ENCODE peak calls at places on chromosomes 3 and 15, in nine cellular contexts. V, R, S, H, Q, K, B, Y and P are unnamed samples.

GRCh38 chr3:157107644-157108133 is 52.3 kb downstream of the CCNL1 start:
- DNase-seq in V (no peak), R (peak; percentile 89), S (no peak), H (no peak), Q (no peak), K (no peak), B (no peak), Y (no peak), P (no peak)

GRCh38 chr15:90816401-90817116 is 51.8 kb upstream of the FURIN start:
- DNase-seq in V (no peak), R (no peak), S (no peak), H (no peak), Q (no peak), K (no peak), B (peak; percentile 68), Y (no peak), P (no peak)

GRCh38 chr15:39808909-39809308 is 26.3 kb upstream of the FSIP1 start:
- DNase-seq in V (no peak), R (no peak), S (no peak), H (no peak), Q (no peak), K (no peak), B (no peak), Y (no peak), P (no peak)

GRCh38 chr3:33884701-33885100 is 86.3 kb downstream of the PDCD6IP start:
- DNase-seq in V (no peak), R (no peak), S (no peak), H (no peak), Q (no peak), K (no peak), B (no peak), Y (no peak), P (no peak)

GRCh38 chr15:60933914-60934885 is 294.9 kb downstream of the RORA start:
- DNase-seq in V (no peak), R (no peak), S (peak; percentile 72), H (no peak), Q (no peak), K (no peak), B (no peak), Y (no peak), P (no peak)

GRCh38 chr15:96392380-96393208 is 62.1 kb downstream of the NR2F2 start:
- DNase-seq in V (no peak), R (no peak), S (no peak), H (no peak), Q (no peak), K (no peak), B (no peak), Y (no peak), P (no peak)

GRCh38 chr3:45236964-45237363 is 10.9 kb upstream of the TMEM158 start:
- DNase-seq in V (no peak), R (no peak), S (no peak), H (no peak), Q (no peak), K (no peak), B (no peak), Y (no peak), P (no peak)

GRCh38 chr3:181943285-181943684 is 231.6 kb downstream of the SOX2 start:
- DNase-seq in V (no peak), R (no peak), S (no peak), H (no peak), Q (no peak), K (no peak), B (no peak), Y (no peak), P (no peak)

GRCh38 chr15:85839637-85840036 is 44.9 kb upstream of the KLHL25 start:
- DNase-seq in V (no peak), R (no peak), S (no peak), H (no peak), Q (no peak), K (no peak), B (no peak), Y (no peak), P (no peak)

GRCh38 chr3:72446406-72447058 is 401.7 kb downstream of the SHQ1 start:
- DNase-seq in V (peak; percentile 55), R (peak; percentile 43), S (peak; percentile 41), H (no peak), Q (no peak), K (peak; percentile 81), B (peak; percentile 90), Y (no peak), P (no peak)

GRCh38 chr15:51830279-51830806 is 890 bp downstream of the TMOD3 start:
- DNase-seq in V (no peak), R (peak; percentile 37), S (no peak), H (no peak), Q (no peak), K (no peak), B (no peak), Y (no peak), P (no peak)

GRCh38 chr15:77631790-77632551 is 741 bp downstream of the LINGO1 start:
- DNase-seq in V (no peak), R (no peak), S (no peak), H (peak; percentile 44), Q (no peak), K (no peak), B (no peak), Y (peak; percentile 67), P (no peak)

GRCh38 chr15:22969512-22969911 is 10.7 kb downstream of the CYFIP1 start:
- DNase-seq in V (no peak), R (no peak), S (no peak), H (no peak), Q (no peak), K (no peak), B (no peak), Y (no peak), P (no peak)

GRCh38 chr3:111846717-111847116 is 12.3 kb upstream of the PHLDB2 start:
- DNase-seq in V (no peak), R (peak; percentile 98), S (no peak), H (no peak), Q (no peak), K (no peak), B (no peak), Y (no peak), P (no peak)

GRCh38 chr15:66730168-66731014 is 28.4 kb downstream of the SMAD6 start:
- DNase-seq in V (no peak), R (peak; percentile 38), S (no peak), H (no peak), Q (no peak), K (no peak), B (no peak), Y (no peak), P (no peak)

GRCh38 chr3:49616491-49616941 is 57.6 kb upstream of the APEH start:
- DNase-seq in V (no peak), R (peak; percentile 66), S (no peak), H (no peak), Q (no peak), K (no peak), B (peak; percentile 58), Y (peak; percentile 37), P (no peak)